ENCODE peak calls at places on chromosomes 16 and 17, in six cellular contexts. One of them, this sample, is unnamed.

GRCh38 chr17:38703742-38704644 is 1.1 kb upstream of the MLLT6 start:
- DNase-seq in brain microvascular endothelial cell: no peak
- DNase-seq in NCI-H510A treated with DMSO at 0.1 percent for 48 hours: peak; percentile 97
- DNase-seq in psoas muscle: peak; percentile 87
- DNase-seq in EL: peak; percentile 67
- DNase-seq in activated naive CD4-positive, alpha-beta T cell treated with anti-CD3 and anti-CD28 coated beads, Interleukin-2, amount 10 ng/mL, durations not matched to agents 7 days and 5 days: peak; percentile 87
- DNase-seq in this sample: peak; percentile 79

GRCh38 chr17:63437287-63438091 is 8.6 kb downstream of the CYB561 start:
- DNase-seq in brain microvascular endothelial cell: no peak
- DNase-seq in NCI-H510A treated with DMSO at 0.1 percent for 48 hours: no peak
- DNase-seq in psoas muscle: no peak
- DNase-seq in EL: no peak
- DNase-seq in activated naive CD4-positive, alpha-beta T cell treated with anti-CD3 and anti-CD28 coated beads, Interleukin-2, amount 10 ng/mL, durations not matched to agents 7 days and 5 days: no peak
- DNase-seq in this sample: no peak

GRCh38 chr17:77609553-77610517 is 348.7 kb upstream of the TNRC6C start:
- DNase-seq in brain microvascular endothelial cell: no peak
- DNase-seq in NCI-H510A treated with DMSO at 0.1 percent for 48 hours: no peak
- DNase-seq in psoas muscle: no peak
- DNase-seq in EL: peak; percentile 13
- DNase-seq in activated naive CD4-positive, alpha-beta T cell treated with anti-CD3 and anti-CD28 coated beads, Interleukin-2, amount 10 ng/mL, durations not matched to agents 7 days and 5 days: peak; percentile 86
- DNase-seq in this sample: no peak

GRCh38 chr17:82520041-82520910 is 744 bp downstream of the FOXK2 start:
- DNase-seq in brain microvascular endothelial cell: no peak
- DNase-seq in NCI-H510A treated with DMSO at 0.1 percent for 48 hours: peak; percentile 73
- DNase-seq in psoas muscle: peak; percentile 41
- DNase-seq in EL: peak; percentile 30
- DNase-seq in activated naive CD4-positive, alpha-beta T cell treated with anti-CD3 and anti-CD28 coated beads, Interleukin-2, amount 10 ng/mL, durations not matched to agents 7 days and 5 days: peak; percentile 52
- DNase-seq in this sample: no peak

GRCh38 chr16:70709961-70710360 is 24.1 kb upstream of the MTSS2 start:
- DNase-seq in brain microvascular endothelial cell: no peak
- DNase-seq in NCI-H510A treated with DMSO at 0.1 percent for 48 hours: no peak
- DNase-seq in psoas muscle: no peak
- DNase-seq in EL: no peak
- DNase-seq in activated naive CD4-positive, alpha-beta T cell treated with anti-CD3 and anti-CD28 coated beads, Interleukin-2, amount 10 ng/mL, durations not matched to agents 7 days and 5 days: no peak
- DNase-seq in this sample: no peak

GRCh38 chr17:74042744-74043486 is 160.6 kb upstream of the RPL38 start:
- DNase-seq in brain microvascular endothelial cell: peak; percentile 77
- DNase-seq in NCI-H510A treated with DMSO at 0.1 percent for 48 hours: no peak
- DNase-seq in psoas muscle: peak; percentile 70
- DNase-seq in EL: peak; percentile 17
- DNase-seq in activated naive CD4-positive, alpha-beta T cell treated with anti-CD3 and anti-CD28 coated beads, Interleukin-2, amount 10 ng/mL, durations not matched to agents 7 days and 5 days: no peak
- DNase-seq in this sample: peak; percentile 63

GRCh38 chr16:84883301-84883700 is 63.5 kb downstream of the CRISPLD2 start:
- DNase-seq in brain microvascular endothelial cell: no peak
- DNase-seq in NCI-H510A treated with DMSO at 0.1 percent for 48 hours: no peak
- DNase-seq in psoas muscle: peak; percentile 51
- DNase-seq in EL: no peak
- DNase-seq in activated naive CD4-positive, alpha-beta T cell treated with anti-CD3 and anti-CD28 coated beads, Interleukin-2, amount 10 ng/mL, durations not matched to agents 7 days and 5 days: no peak
- DNase-seq in this sample: peak; percentile 94

GRCh38 chr16:71311553-71312158 is 22.5 kb upstream of the CMTR2 start:
- DNase-seq in brain microvascular endothelial cell: no peak
- DNase-seq in NCI-H510A treated with DMSO at 0.1 percent for 48 hours: no peak
- DNase-seq in psoas muscle: no peak
- DNase-seq in EL: no peak
- DNase-seq in activated naive CD4-positive, alpha-beta T cell treated with anti-CD3 and anti-CD28 coated beads, Interleukin-2, amount 10 ng/mL, durations not matched to agents 7 days and 5 days: peak; percentile 43
- DNase-seq in this sample: no peak

GRCh38 chr17:4536742-4537411 is 18.3 kb downstream of the MYBBP1A start:
- DNase-seq in brain microvascular endothelial cell: no peak
- DNase-seq in NCI-H510A treated with DMSO at 0.1 percent for 48 hours: no peak
- DNase-seq in psoas muscle: peak; percentile 63
- DNase-seq in EL: no peak
- DNase-seq in activated naive CD4-positive, alpha-beta T cell treated with anti-CD3 and anti-CD28 coated beads, Interleukin-2, amount 10 ng/mL, durations not matched to agents 7 days and 5 days: no peak
- DNase-seq in this sample: no peak

GRCh38 chr17:1082579-1082978 is 85.7 kb downstream of the TIMM22 start:
- DNase-seq in brain microvascular endothelial cell: no peak
- DNase-seq in NCI-H510A treated with DMSO at 0.1 percent for 48 hours: no peak
- DNase-seq in psoas muscle: no peak
- DNase-seq in EL: peak; percentile 50
- DNase-seq in activated naive CD4-positive, alpha-beta T cell treated with anti-CD3 and anti-CD28 coated beads, Interleukin-2, amount 10 ng/mL, durations not matched to agents 7 days and 5 days: no peak
- DNase-seq in this sample: no peak

GRCh38 chr16:47196457-47196856 is 52.7 kb upstream of the NETO2 start:
- DNase-seq in brain microvascular endothelial cell: no peak
- DNase-seq in NCI-H510A treated with DMSO at 0.1 percent for 48 hours: no peak
- DNase-seq in psoas muscle: no peak
- DNase-seq in EL: no peak
- DNase-seq in activated naive CD4-positive, alpha-beta T cell treated with anti-CD3 and anti-CD28 coated beads, Interleukin-2, amount 10 ng/mL, durations not matched to agents 7 days and 5 days: no peak
- DNase-seq in this sample: no peak

GRCh38 chr17:73795730-73796129 is 151.5 kb upstream of the SDK2 start:
- DNase-seq in brain microvascular endothelial cell: no peak
- DNase-seq in NCI-H510A treated with DMSO at 0.1 percent for 48 hours: peak; percentile 64
- DNase-seq in psoas muscle: no peak
- DNase-seq in EL: no peak
- DNase-seq in activated naive CD4-positive, alpha-beta T cell treated with anti-CD3 and anti-CD28 coated beads, Interleukin-2, amount 10 ng/mL, durations not matched to agents 7 days and 5 days: no peak
- DNase-seq in this sample: no peak

GRCh38 chr17:49146620-49147306 is 14.2 kb downstream of the B4GALNT2 start:
- DNase-seq in brain microvascular endothelial cell: peak; percentile 98
- DNase-seq in NCI-H510A treated with DMSO at 0.1 percent for 48 hours: no peak
- DNase-seq in psoas muscle: no peak
- DNase-seq in EL: peak; percentile 100
- DNase-seq in activated naive CD4-positive, alpha-beta T cell treated with anti-CD3 and anti-CD28 coated beads, Interleukin-2, amount 10 ng/mL, durations not matched to agents 7 days and 5 days: no peak
- DNase-seq in this sample: peak; percentile 83

GRCh38 chr16:2194166-2194834 is 2.1 kb downstream of the CASKIN1 start:
- DNase-seq in brain microvascular endothelial cell: peak; percentile 37
- DNase-seq in NCI-H510A treated with DMSO at 0.1 percent for 48 hours: no peak
- DNase-seq in psoas muscle: no peak
- DNase-seq in EL: peak; percentile 57
- DNase-seq in activated naive CD4-positive, alpha-beta T cell treated with anti-CD3 and anti-CD28 coated beads, Interleukin-2, amount 10 ng/mL, durations not matched to agents 7 days and 5 days: peak; percentile 50
- DNase-seq in this sample: peak; percentile 15

GRCh38 chr16:3015865-3016521 is 2.0 kb downstream of the CLDN6 start:
- DNase-seq in brain microvascular endothelial cell: no peak
- DNase-seq in NCI-H510A treated with DMSO at 0.1 percent for 48 hours: no peak
- DNase-seq in psoas muscle: no peak
- DNase-seq in EL: no peak
- DNase-seq in activated naive CD4-positive, alpha-beta T cell treated with anti-CD3 and anti-CD28 coated beads, Interleukin-2, amount 10 ng/mL, durations not matched to agents 7 days and 5 days: no peak
- DNase-seq in this sample: no peak

GRCh38 chr17:67478266-67479118 is 101.4 kb downstream of the PITPNC1 start:
- DNase-seq in brain microvascular endothelial cell: no peak
- DNase-seq in NCI-H510A treated with DMSO at 0.1 percent for 48 hours: no peak
- DNase-seq in psoas muscle: no peak
- DNase-seq in EL: no peak
- DNase-seq in activated naive CD4-positive, alpha-beta T cell treated with anti-CD3 and anti-CD28 coated beads, Interleukin-2, amount 10 ng/mL, durations not matched to agents 7 days and 5 days: no peak
- DNase-seq in this sample: no peak